ENCODE peak calls at places on chromosomes 1 and 21, in nine cellular contexts. J is left cardiac atrium; S is right cardiac atrium; R is stimulated activated naive CD8-positive, alpha-beta T cell treated with anti-CD3 and anti-CD28 coated beads, Interleukin-15, amount 100 ng/mL, for 72 hours; V is stimulated activated naive B cell treated with anti-CD40 and anti-IgM and Interleukin-4, amounts not matched to agents 10 μg/mL and 1 μg/mL and 100 μg/mL, for 72 hours; P is activated naive CD4-positive, alpha-beta T cell treated with anti-CD3 and anti-CD28 coated beads, Interleukin-2, amount 50 U/mL, for 72 hours; Q is A549; D is activated CD8-positive, alpha-beta T cell treated with anti-CD3 and anti-CD28 coated beads, Interleukin-2, amount 10 ng/mL, durations not matched to agents 7 days and 5 days; K is CD4-positive, CD25-positive, alpha-beta regulatory T cell. N is an unnamed sample.

GRCh38 chr21:14520535-14520934 is 25.6 kb downstream of the SAMSN1 start:
- ATAC-seq in J (peak), S (no peak), R (no peak), V (peak), P (no peak), Q (no peak), D (no peak), K (peak), N (peak)

GRCh38 chr1:83996621-83997020 is 2.3 kb downstream of the TTLL7 start:
- ATAC-seq in J (no peak), S (no peak), R (no peak), V (no peak), P (no peak), Q (no peak), D (no peak), K (no peak), N (no peak)

GRCh38 chr1:15174615-15174983 is 21.1 kb downstream of the TMEM51 start:
- ATAC-seq in J (no peak), S (no peak), R (no peak), V (no peak), P (no peak), Q (no peak), D (no peak), K (no peak), N (no peak)

GRCh38 chr21:28516996-28517592 is 475.6 kb downstream of the LTN1 start:
- ATAC-seq in J (peak), S (peak), R (peak), V (peak), P (peak), Q (peak), D (peak), K (peak), N (peak)

GRCh38 chr1:85581802-85582686 is 1.5 kb downstream of the CCN1 start:
- ATAC-seq in J (no peak), S (peak), R (no peak), V (no peak), P (no peak), Q (peak), D (no peak), K (no peak), N (no peak)

GRCh38 chr1:170765279-170765678 is 101.3 kb downstream of the PRRX1 start:
- ATAC-seq in J (no peak), S (no peak), R (no peak), V (no peak), P (no peak), Q (no peak), D (no peak), K (no peak), N (no peak)

GRCh38 chr1:195898924-195899323 is 709.3 kb downstream of the KCNT2 start:
- ATAC-seq in J (no peak), S (no peak), R (no peak), V (no peak), P (no peak), Q (no peak), D (no peak), K (no peak), N (no peak)

GRCh38 chr1:108584320-108584968 is 24.5 kb downstream of the EEIG2 start:
- ATAC-seq in J (no peak), S (no peak), R (no peak), V (peak), P (no peak), Q (no peak), D (no peak), K (peak), N (peak)

GRCh38 chr1:244291171-244291866 is 160.4 kb downstream of the ADSS2 start:
- ATAC-seq in J (no peak), S (no peak), R (no peak), V (no peak), P (no peak), Q (no peak), D (no peak), K (no peak), N (no peak)

GRCh38 chr1:9503001-9503675 is 36.1 kb upstream of the SLC25A33 start:
- ATAC-seq in J (peak), S (peak), R (no peak), V (no peak), P (no peak), Q (no peak), D (no peak), K (no peak), N (no peak)

GRCh38 chr1:10056599-10056987 is 23.8 kb downstream of the UBE4B start:
- ATAC-seq in J (no peak), S (no peak), R (no peak), V (no peak), P (no peak), Q (no peak), D (no peak), K (no peak), N (no peak)

GRCh38 chr1:156551866-156552265 is 20.5 kb downstream of the IQGAP3 start:
- ATAC-seq in J (no peak), S (no peak), R (no peak), V (peak), P (no peak), Q (peak), D (no peak), K (no peak), N (no peak)

GRCh38 chr1:165144757-165145397 is 211.6 kb downstream of the LMX1A start:
- ATAC-seq in J (peak), S (peak), R (no peak), V (peak), P (peak), Q (peak), D (peak), K (no peak), N (no peak)

GRCh38 chr1:240711020-240711419 is 99.1 kb upstream of the GREM2 start:
- ATAC-seq in J (no peak), S (no peak), R (no peak), V (no peak), P (no peak), Q (no peak), D (no peak), K (no peak), N (no peak)

GRCh38 chr1:75198163-75198562 is 64.0 kb downstream of the LHX8 start:
- ATAC-seq in J (no peak), S (no peak), R (no peak), V (no peak), P (no peak), Q (no peak), D (no peak), K (no peak), N (no peak)

GRCh38 chr1:193183019-193183643 is 3.3 kb downstream of the B3GALT2 start:
- ATAC-seq in J (no peak), S (peak), R (no peak), V (peak), P (no peak), Q (no peak), D (no peak), K (peak), N (peak)

GRCh38 chr1:241985787-241986186 is 13.1 kb downstream of the MAP1LC3C start:
- ATAC-seq in J (no peak), S (no peak), R (no peak), V (no peak), P (no peak), Q (peak), D (no peak), K (no peak), N (no peak)

GRCh38 chr1:34108711-34109110 is 56.3 kb downstream of the CSMD2 start:
- ATAC-seq in J (no peak), S (no peak), R (no peak), V (no peak), P (no peak), Q (no peak), D (no peak), K (no peak), N (no peak)

GRCh38 chr1:234975122-234975940 is 153.3 kb downstream of the TOMM20 start:
- ATAC-seq in J (no peak), S (peak), R (no peak), V (peak), P (no peak), Q (peak), D (no peak), K (no peak), N (peak)

GRCh38 chr1:63368131-63368530 is 704 bp downstream of the ALG6 start:
- ATAC-seq in J (no peak), S (no peak), R (no peak), V (no peak), P (no peak), Q (peak), D (no peak), K (no peak), N (peak)

N was measured in stimulated activated memory B cell treated with anti-CD40 and anti-IgM and Interleukin-4, amounts not matched to agents 10 μg/mL and 1 μg/mL and 100 μg/mL, for 72 hours.